ENCODE peak calls at places on chromosome 1, in four cellular contexts. V is heart right ventricle; F is A172; J is activated T-helper 9 cell treated with anti-CD3 and anti-CD28 coated beads, Interleukin-2, amount 50 U/mL, for 16 hours. C is an unnamed sample.

GRCh38 chr1:112735752-112736151 is 20.6 kb upstream of the PPM1J start:
- DNase-seq in V (no peak), F (peak; percentile 94), J (no peak), C (peak; percentile 16)

GRCh38 chr1:26784886-26785285 is 2.9 kb upstream of the PIGV start:
- DNase-seq in V (no peak), F (no peak), J (no peak), C (no peak)

GRCh38 chr1:246971969-246972368 is 35.9 kb downstream of the ZNF695 start:
- DNase-seq in V (no peak), F (no peak), J (no peak), C (no peak)

GRCh38 chr1:5796028-5796427 is 196.2 kb downstream of the NPHP4 start:
- DNase-seq in V (no peak), F (no peak), J (no peak), C (no peak)

GRCh38 chr1:42140191-42140590 is 13.0 kb upstream of the GUCA2B start:
- DNase-seq in V (no peak), F (no peak), J (no peak), C (no peak)

GRCh38 chr1:54464031-54464476 is 57.9 kb upstream of the SSBP3 start:
- DNase-seq in V (no peak), F (no peak), J (no peak), C (no peak)

GRCh38 chr1:2196901-2197638 is 2.5 kb upstream of the FAAP20 start:
- DNase-seq in V (no peak), F (no peak), J (no peak), C (no peak)

GRCh38 chr1:114336360-114336759 is 174.6 kb downstream of the TRIM33 start:
- DNase-seq in V (no peak), F (no peak), J (no peak), C (no peak)

GRCh38 chr1:55893155-55893554 is 678.0 kb upstream of the USP24 start:
- DNase-seq in V (no peak), F (peak; percentile 57), J (no peak), C (peak; percentile 67)

GRCh38 chr1:94045465-94046056 is 75.4 kb downstream of the ABCA4 start:
- DNase-seq in V (peak; percentile 88), F (peak; percentile 97), J (no peak), C (peak; percentile 78)

GRCh38 chr1:88141499-88142074 is 542.5 kb upstream of the PKN2 start:
- DNase-seq in V (no peak), F (no peak), J (no peak), C (no peak)

GRCh38 chr1:167416506-167416905 is 101.8 kb downstream of the CD247 start:
- DNase-seq in V (no peak), F (no peak), J (no peak), C (no peak)

GRCh38 chr1:44655609-44656008 is 18.7 kb downstream of the TMEM53 start:
- DNase-seq in V (no peak), F (no peak), J (no peak), C (no peak)